ENCODE peak calls at places on chromosome 16, in five cellular contexts. N is effector memory CD4-positive, alpha-beta T cell; C is mesendoderm; B is uterus; V is GM23248. P is an unnamed sample. For H3K4me1, the result is how much of the 10 kb centered on the place peaks cover.

GRCh38 chr16:80656161-80656560 is 115.4 kb downstream of the DYNLRB2 start:
- DNase-seq in B (no peak), N (no peak), V (no peak), C (no peak), P (no peak)

GRCh38 chr16:57475711-57476339 is 10.5 kb downstream of the DOK4 start:
- DNase-seq in V (peak), N (peak), B (no peak), C (peak), P (peak)

GRCh38 chr16:22787456-22788189 is 26.3 kb upstream of the HS3ST2 start:
- DNase-seq in V (peak), B (no peak), C (no peak), N (no peak), P (no peak)

GRCh38 chr16:66662445-66663194 is 33.9 kb downstream of the CMTM4 start:
- DNase-seq in B (no peak), N (no peak), C (peak), V (peak), P (no peak)

GRCh38 chr16:69672998-69673713 is 53.2 kb downstream of the NQO1 start:
- DNase-seq in V (no peak), C (no peak), N (no peak), B (no peak), P (no peak)

GRCh38 chr16:83402969-83403368 is 404.8 kb upstream of the HSBP1 start:
- DNase-seq in C (peak), V (peak), B (no peak), N (no peak), P (no peak)

GRCh38 chr16:4404247-4404966 is 12.0 kb downstream of the CORO7 start:
- DNase-seq in B (peak), V (peak), C (peak), N (no peak), P (peak)

GRCh38 chr16:83115491-83116232 is 488.9 kb downstream of the CDH13 start:
- DNase-seq in V (no peak), N (no peak), C (no peak), B (no peak), P (no peak)

GRCh38 chr16:54027126-54027922 is 259.3 kb downstream of the IRX3 start:
- DNase-seq in V (peak), B (no peak), C (no peak), N (no peak), P (no peak)

GRCh38 chr16:28569968-28570752 is 16.4 kb downstream of the SGF29 start:
- DNase-seq in V (no peak), C (no peak), B (no peak), N (no peak), P (no peak)

GRCh38 chr16:20285993-20286499 is 41.3 kb downstream of the GP2 start:
- DNase-seq in V (no peak), C (peak), B (no peak), N (no peak), P (no peak)

GRCh38 chr16:4944333-4945281 is 7.7 kb upstream of the PPL start:
- DNase-seq in B (peak), N (no peak), V (peak), C (peak), P (peak)

GRCh38 chr16:55021595-55022475 is 91.2 kb downstream of the IRX5 start:
- DNase-seq in C (peak), B (no peak), V (peak), N (no peak), P (no peak)

GRCh38 chr16:22225060-22225459 is 19.0 kb downstream of the EEF2K start:
- DNase-seq in N (no peak), B (peak), C (no peak), V (peak), P (no peak)

GRCh38 chr16:1706386-1707192 is 594 bp downstream of the MAPK8IP3 start:
- DNase-seq in B (no peak), N (no peak), C (peak), V (peak), P (no peak)

GRCh38 chr16:69485361-69485760 is 60.9 kb downstream of the CYB5B start:
- DNase-seq in V (no peak), B (no peak), N (no peak), C (no peak), P (no peak)

GRCh38 chr16:77721752-77722314 is 481 bp upstream of the NUDT7 start:
- DNase-seq in C (no peak), B (no peak), N (no peak), V (no peak), P (no peak)
- H3K4me3 ChIP-seq in C (no peak), B (peak), N (peak), V (peak), P (peak)

DNA sequence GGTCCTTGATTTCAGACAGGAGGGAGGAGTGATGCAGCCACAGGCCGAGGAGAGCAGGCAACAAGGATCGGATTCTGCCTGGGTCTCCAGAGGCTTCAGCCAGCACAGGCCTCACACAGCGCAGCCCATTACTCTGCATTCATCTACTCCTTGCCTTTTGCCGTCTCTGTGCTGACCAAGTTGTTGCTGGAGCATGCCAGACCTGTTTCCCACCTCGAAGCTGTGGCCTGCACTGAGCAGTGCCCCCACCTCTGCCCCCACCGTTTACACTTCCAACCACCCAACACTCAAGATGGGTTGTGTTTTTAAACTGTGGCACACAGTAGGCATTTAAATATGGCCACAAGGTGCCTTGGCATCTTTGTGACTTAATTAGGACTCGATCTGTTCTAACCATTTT is 1.3 kb downstream of the PRM2 start:
- DNase-seq in B (no peak), V (no peak), N (no peak), C (no peak), P (no peak)
- H3K4me1 ChIP-seq in B (under half), V (under half), N (under half), C (under half), P (under half)

GRCh38 chr16:3058173-3059030 is 7.0 kb upstream of the IL32 start:
- DNase-seq in V (peak), B (peak), N (no peak), C (peak), P (peak)

GRCh38 chr16:3056336-3057180 is 8.9 kb upstream of the IL32 start:
- DNase-seq in B (no peak), N (no peak), C (no peak), V (no peak), P (no peak)

GRCh38 chr16:3059041-3059722 is 6.3 kb upstream of the IL32 start:
- DNase-seq in V (peak), B (peak), C (peak), N (peak), P (peak)

GRCh38 chr16:3059723-3060242 is 5.7 kb upstream of the IL32 start:
- DNase-seq in N (no peak), B (no peak), V (no peak), C (no peak), P (no peak)

DNA sequence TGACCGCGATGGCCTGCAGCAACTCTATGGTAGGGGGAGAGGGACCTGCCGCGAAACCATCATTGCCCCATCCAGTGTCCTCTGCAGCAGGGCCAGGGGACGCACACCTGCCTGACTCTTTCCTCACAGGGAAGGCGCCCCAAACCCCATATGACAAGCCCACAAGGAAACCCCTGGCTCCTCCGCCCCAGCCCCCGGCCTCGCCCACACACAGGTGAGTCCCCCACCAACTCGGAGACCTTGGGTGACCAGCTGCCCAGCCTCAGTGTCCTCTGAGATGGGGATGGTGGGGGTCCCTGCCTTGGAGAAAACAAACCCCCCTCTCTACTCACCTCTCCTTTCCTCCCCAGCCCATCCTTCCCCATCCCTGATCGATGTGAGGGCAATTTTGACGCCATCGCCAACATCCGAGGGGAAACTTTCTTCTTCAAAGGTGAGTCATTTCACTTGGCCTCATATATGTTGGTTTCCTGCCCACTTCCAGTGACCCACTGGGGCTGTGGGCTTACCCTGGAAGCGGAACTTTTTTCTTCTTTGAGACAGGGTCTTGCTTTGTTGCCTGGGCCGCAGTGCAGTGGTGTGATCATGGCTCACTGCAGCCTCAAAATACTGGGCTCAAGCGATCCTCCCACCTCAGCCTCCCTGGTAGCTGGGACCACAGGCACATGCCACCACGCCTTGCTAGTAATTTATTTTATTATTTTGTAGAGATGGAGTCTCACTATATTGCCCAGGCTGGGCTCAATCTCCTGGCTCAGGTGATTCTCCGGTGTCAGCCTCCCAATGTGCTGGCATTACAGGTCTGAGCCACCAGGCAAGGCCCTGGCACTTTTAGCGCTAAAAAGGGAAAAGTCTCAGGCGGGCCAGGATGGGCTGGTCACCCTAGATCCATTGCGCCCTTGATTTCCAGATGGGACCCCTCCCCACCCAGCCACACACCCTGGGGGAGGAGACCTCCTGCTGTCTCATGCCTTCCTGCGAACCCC is 8.0 kb upstream of the IL32 start:
- DNase-seq in N (no peak), C (no peak), V (no peak), B (no peak), P (no peak)
- H3K4me3 ChIP-seq in N (peak), C (no peak), V (peak), B (peak), P (peak)

GRCh38 chr16:89409161-89409711 is 81.1 kb downstream of the ANKRD11 start:
- DNase-seq in V (peak), N (peak), C (peak), B (no peak), P (no peak)
- H3K4me1 ChIP-seq in V (under half), N (half or more), C (under half), B (under half), P (under half)